ENCODE peak calls at places on chromosome 15, in eight cellular contexts. One of them, this sample, is unnamed.

GRCh38 chr15:90872481-90873184 is 4.2 kb downstream of the FURIN start:
- DNase-seq in mesothelial cell of epicardium: no peak
- DNase-seq in neuronal stem cell: no peak
- DNase-seq in GM12891: no peak
- DNase-seq in stimulated activated CD8-positive, alpha-beta memory T cell treated with anti-CD3 and anti-CD28 coated beads, Interleukin-2, amount 100 ng/mL, for 1 hour: no peak
- DNase-seq in activated CD8-positive, alpha-beta T cell treated with anti-CD3 and anti-CD28 coated beads for 36 hours: peak
- DNase-seq in HFFc6: peak
- DNase-seq in hippocampal formation: no peak
- DNase-seq in this sample: no peak

GRCh38 chr15:41946970-41947369 is 25.4 kb downstream of the EHD4 start:
- DNase-seq in mesothelial cell of epicardium: no peak
- DNase-seq in neuronal stem cell: no peak
- DNase-seq in GM12891: no peak
- DNase-seq in stimulated activated CD8-positive, alpha-beta memory T cell treated with anti-CD3 and anti-CD28 coated beads, Interleukin-2, amount 100 ng/mL, for 1 hour: no peak
- DNase-seq in activated CD8-positive, alpha-beta T cell treated with anti-CD3 and anti-CD28 coated beads for 36 hours: no peak
- DNase-seq in HFFc6: no peak
- DNase-seq in hippocampal formation: no peak
- DNase-seq in this sample: no peak

GRCh38 chr15:98649996-98650870 is 1.9 kb downstream of the IGF1R start:
- DNase-seq in mesothelial cell of epicardium: no peak
- DNase-seq in neuronal stem cell: no peak
- DNase-seq in GM12891: no peak
- DNase-seq in stimulated activated CD8-positive, alpha-beta memory T cell treated with anti-CD3 and anti-CD28 coated beads, Interleukin-2, amount 100 ng/mL, for 1 hour: no peak
- DNase-seq in activated CD8-positive, alpha-beta T cell treated with anti-CD3 and anti-CD28 coated beads for 36 hours: peak
- DNase-seq in HFFc6: peak
- DNase-seq in hippocampal formation: no peak
- DNase-seq in this sample: no peak

GRCh38 chr15:68599560-68600071 is 20.8 kb downstream of the CORO2B start:
- DNase-seq in mesothelial cell of epicardium: no peak
- DNase-seq in neuronal stem cell: peak
- DNase-seq in GM12891: no peak
- DNase-seq in stimulated activated CD8-positive, alpha-beta memory T cell treated with anti-CD3 and anti-CD28 coated beads, Interleukin-2, amount 100 ng/mL, for 1 hour: no peak
- DNase-seq in activated CD8-positive, alpha-beta T cell treated with anti-CD3 and anti-CD28 coated beads for 36 hours: no peak
- DNase-seq in HFFc6: peak
- DNase-seq in hippocampal formation: peak
- DNase-seq in this sample: no peak

GRCh38 chr15:78752492-78753358 is 58.5 kb downstream of the ADAMTS7 start:
- DNase-seq in mesothelial cell of epicardium: no peak
- DNase-seq in neuronal stem cell: no peak
- DNase-seq in GM12891: no peak
- DNase-seq in stimulated activated CD8-positive, alpha-beta memory T cell treated with anti-CD3 and anti-CD28 coated beads, Interleukin-2, amount 100 ng/mL, for 1 hour: no peak
- DNase-seq in activated CD8-positive, alpha-beta T cell treated with anti-CD3 and anti-CD28 coated beads for 36 hours: no peak
- DNase-seq in HFFc6: no peak
- DNase-seq in hippocampal formation: no peak
- DNase-seq in this sample: no peak

GRCh38 chr15:51218249-51218648 is 120.1 kb downstream of the CYP19A1 start:
- DNase-seq in mesothelial cell of epicardium: no peak
- DNase-seq in neuronal stem cell: no peak
- DNase-seq in GM12891: no peak
- DNase-seq in stimulated activated CD8-positive, alpha-beta memory T cell treated with anti-CD3 and anti-CD28 coated beads, Interleukin-2, amount 100 ng/mL, for 1 hour: no peak
- DNase-seq in activated CD8-positive, alpha-beta T cell treated with anti-CD3 and anti-CD28 coated beads for 36 hours: no peak
- DNase-seq in HFFc6: no peak
- DNase-seq in hippocampal formation: no peak
- DNase-seq in this sample: no peak

GRCh38 chr15:57160823-57161560 is 215.3 kb upstream of the CGNL1 start:
- DNase-seq in mesothelial cell of epicardium: no peak
- DNase-seq in neuronal stem cell: no peak
- DNase-seq in GM12891: no peak
- DNase-seq in stimulated activated CD8-positive, alpha-beta memory T cell treated with anti-CD3 and anti-CD28 coated beads, Interleukin-2, amount 100 ng/mL, for 1 hour: no peak
- DNase-seq in activated CD8-positive, alpha-beta T cell treated with anti-CD3 and anti-CD28 coated beads for 36 hours: no peak
- DNase-seq in HFFc6: peak
- DNase-seq in hippocampal formation: no peak
- DNase-seq in this sample: no peak

GRCh38 chr15:27831384-27832262 is 267.5 kb downstream of the OCA2 start:
- DNase-seq in mesothelial cell of epicardium: no peak
- DNase-seq in neuronal stem cell: no peak
- DNase-seq in GM12891: no peak
- DNase-seq in stimulated activated CD8-positive, alpha-beta memory T cell treated with anti-CD3 and anti-CD28 coated beads, Interleukin-2, amount 100 ng/mL, for 1 hour: no peak
- DNase-seq in activated CD8-positive, alpha-beta T cell treated with anti-CD3 and anti-CD28 coated beads for 36 hours: no peak
- DNase-seq in HFFc6: no peak
- DNase-seq in hippocampal formation: no peak
- DNase-seq in this sample: no peak

GRCh38 chr15:27057904-27058645 is 87.1 kb downstream of the GABRG3 start:
- DNase-seq in mesothelial cell of epicardium: no peak
- DNase-seq in neuronal stem cell: no peak
- DNase-seq in GM12891: no peak
- DNase-seq in stimulated activated CD8-positive, alpha-beta memory T cell treated with anti-CD3 and anti-CD28 coated beads, Interleukin-2, amount 100 ng/mL, for 1 hour: no peak
- DNase-seq in activated CD8-positive, alpha-beta T cell treated with anti-CD3 and anti-CD28 coated beads for 36 hours: no peak
- DNase-seq in HFFc6: no peak
- DNase-seq in hippocampal formation: no peak
- DNase-seq in this sample: no peak

GRCh38 chr15:69337133-69337532 is 38.4 kb downstream of the PAQR5 start:
- DNase-seq in mesothelial cell of epicardium: no peak
- DNase-seq in neuronal stem cell: no peak
- DNase-seq in GM12891: no peak
- DNase-seq in stimulated activated CD8-positive, alpha-beta memory T cell treated with anti-CD3 and anti-CD28 coated beads, Interleukin-2, amount 100 ng/mL, for 1 hour: no peak
- DNase-seq in activated CD8-positive, alpha-beta T cell treated with anti-CD3 and anti-CD28 coated beads for 36 hours: no peak
- DNase-seq in HFFc6: peak
- DNase-seq in hippocampal formation: no peak
- DNase-seq in this sample: no peak

GRCh38 chr15:42343596-42344232 is 15.6 kb upstream of the CAPN3 start:
- DNase-seq in mesothelial cell of epicardium: no peak
- DNase-seq in neuronal stem cell: no peak
- DNase-seq in GM12891: no peak
- DNase-seq in stimulated activated CD8-positive, alpha-beta memory T cell treated with anti-CD3 and anti-CD28 coated beads, Interleukin-2, amount 100 ng/mL, for 1 hour: no peak
- DNase-seq in activated CD8-positive, alpha-beta T cell treated with anti-CD3 and anti-CD28 coated beads for 36 hours: no peak
- DNase-seq in HFFc6: no peak
- DNase-seq in hippocampal formation: no peak
- DNase-seq in this sample: no peak

GRCh38 chr15:74311734-74312444 is 55.6 kb downstream of the CYP11A1 start:
- DNase-seq in mesothelial cell of epicardium: no peak
- DNase-seq in neuronal stem cell: no peak
- DNase-seq in GM12891: no peak
- DNase-seq in stimulated activated CD8-positive, alpha-beta memory T cell treated with anti-CD3 and anti-CD28 coated beads, Interleukin-2, amount 100 ng/mL, for 1 hour: no peak
- DNase-seq in activated CD8-positive, alpha-beta T cell treated with anti-CD3 and anti-CD28 coated beads for 36 hours: no peak
- DNase-seq in HFFc6: peak
- DNase-seq in hippocampal formation: no peak
- DNase-seq in this sample: no peak

GRCh38 chr15:45468294-45468693 is 54.3 kb downstream of the SLC30A4 start:
- DNase-seq in mesothelial cell of epicardium: no peak
- DNase-seq in neuronal stem cell: no peak
- DNase-seq in GM12891: no peak
- DNase-seq in stimulated activated CD8-positive, alpha-beta memory T cell treated with anti-CD3 and anti-CD28 coated beads, Interleukin-2, amount 100 ng/mL, for 1 hour: no peak
- DNase-seq in activated CD8-positive, alpha-beta T cell treated with anti-CD3 and anti-CD28 coated beads for 36 hours: no peak
- DNase-seq in HFFc6: no peak
- DNase-seq in hippocampal formation: no peak
- DNase-seq in this sample: peak

GRCh38 chr15:72229076-72229946 is 1.7 kb downstream of the PKM start:
- DNase-seq in mesothelial cell of epicardium: no peak
- DNase-seq in neuronal stem cell: no peak
- DNase-seq in GM12891: no peak
- DNase-seq in stimulated activated CD8-positive, alpha-beta memory T cell treated with anti-CD3 and anti-CD28 coated beads, Interleukin-2, amount 100 ng/mL, for 1 hour: no peak
- DNase-seq in activated CD8-positive, alpha-beta T cell treated with anti-CD3 and anti-CD28 coated beads for 36 hours: peak
- DNase-seq in HFFc6: no peak
- DNase-seq in hippocampal formation: no peak
- DNase-seq in this sample: peak

GRCh38 chr15:75928680-75929608 is 25.3 kb downstream of the FBXO22 start:
- DNase-seq in mesothelial cell of epicardium: no peak
- DNase-seq in neuronal stem cell: peak
- DNase-seq in GM12891: no peak
- DNase-seq in stimulated activated CD8-positive, alpha-beta memory T cell treated with anti-CD3 and anti-CD28 coated beads, Interleukin-2, amount 100 ng/mL, for 1 hour: no peak
- DNase-seq in activated CD8-positive, alpha-beta T cell treated with anti-CD3 and anti-CD28 coated beads for 36 hours: no peak
- DNase-seq in HFFc6: no peak
- DNase-seq in hippocampal formation: no peak
- DNase-seq in this sample: no peak

GRCh38 chr15:77029166-77030041 is 34.5 kb downstream of the PSTPIP1 start:
- DNase-seq in mesothelial cell of epicardium: peak
- DNase-seq in neuronal stem cell: no peak
- DNase-seq in GM12891: no peak
- DNase-seq in stimulated activated CD8-positive, alpha-beta memory T cell treated with anti-CD3 and anti-CD28 coated beads, Interleukin-2, amount 100 ng/mL, for 1 hour: no peak
- DNase-seq in activated CD8-positive, alpha-beta T cell treated with anti-CD3 and anti-CD28 coated beads for 36 hours: peak
- DNase-seq in HFFc6: no peak
- DNase-seq in hippocampal formation: no peak
- DNase-seq in this sample: no peak

GRCh38 chr15:31461375-31461774 is 134.7 kb downstream of the KLF13 start:
- DNase-seq in mesothelial cell of epicardium: no peak
- DNase-seq in neuronal stem cell: no peak
- DNase-seq in GM12891: no peak
- DNase-seq in stimulated activated CD8-positive, alpha-beta memory T cell treated with anti-CD3 and anti-CD28 coated beads, Interleukin-2, amount 100 ng/mL, for 1 hour: no peak
- DNase-seq in activated CD8-positive, alpha-beta T cell treated with anti-CD3 and anti-CD28 coated beads for 36 hours: no peak
- DNase-seq in HFFc6: no peak
- DNase-seq in hippocampal formation: no peak
- DNase-seq in this sample: no peak

GRCh38 chr15:48832648-48833047 is 21.8 kb upstream of the CEP152 start:
- DNase-seq in mesothelial cell of epicardium: no peak
- DNase-seq in neuronal stem cell: no peak
- DNase-seq in GM12891: no peak
- DNase-seq in stimulated activated CD8-positive, alpha-beta memory T cell treated with anti-CD3 and anti-CD28 coated beads, Interleukin-2, amount 100 ng/mL, for 1 hour: no peak
- DNase-seq in activated CD8-positive, alpha-beta T cell treated with anti-CD3 and anti-CD28 coated beads for 36 hours: no peak
- DNase-seq in HFFc6: no peak
- DNase-seq in hippocampal formation: no peak
- DNase-seq in this sample: no peak

GRCh38 chr15:75030023-75030413 is 6.6 kb downstream of the PPCDC start:
- DNase-seq in mesothelial cell of epicardium: no peak
- DNase-seq in neuronal stem cell: no peak
- DNase-seq in GM12891: no peak
- DNase-seq in stimulated activated CD8-positive, alpha-beta memory T cell treated with anti-CD3 and anti-CD28 coated beads, Interleukin-2, amount 100 ng/mL, for 1 hour: no peak
- DNase-seq in activated CD8-positive, alpha-beta T cell treated with anti-CD3 and anti-CD28 coated beads for 36 hours: no peak
- DNase-seq in HFFc6: no peak
- DNase-seq in hippocampal formation: no peak
- DNase-seq in this sample: no peak

GRCh38 chr15:58864602-58865419 is 68.7 kb downstream of the SLTM start:
- DNase-seq in mesothelial cell of epicardium: no peak
- DNase-seq in neuronal stem cell: no peak
- DNase-seq in GM12891: peak
- DNase-seq in stimulated activated CD8-positive, alpha-beta memory T cell treated with anti-CD3 and anti-CD28 coated beads, Interleukin-2, amount 100 ng/mL, for 1 hour: no peak
- DNase-seq in activated CD8-positive, alpha-beta T cell treated with anti-CD3 and anti-CD28 coated beads for 36 hours: peak
- DNase-seq in HFFc6: no peak
- DNase-seq in hippocampal formation: no peak
- DNase-seq in this sample: no peak

GRCh38 chr15:47374222-47374621 is 343.1 kb upstream of the SEMA6D start:
- DNase-seq in mesothelial cell of epicardium: no peak
- DNase-seq in neuronal stem cell: no peak
- DNase-seq in GM12891: no peak
- DNase-seq in stimulated activated CD8-positive, alpha-beta memory T cell treated with anti-CD3 and anti-CD28 coated beads, Interleukin-2, amount 100 ng/mL, for 1 hour: no peak
- DNase-seq in activated CD8-positive, alpha-beta T cell treated with anti-CD3 and anti-CD28 coated beads for 36 hours: no peak
- DNase-seq in HFFc6: peak
- DNase-seq in hippocampal formation: no peak
- DNase-seq in this sample: no peak

GRCh38 chr15:65525622-65526021 is 4.6 kb upstream of the HACD3 start:
- DNase-seq in mesothelial cell of epicardium: no peak
- DNase-seq in neuronal stem cell: no peak
- DNase-seq in GM12891: no peak
- DNase-seq in stimulated activated CD8-positive, alpha-beta memory T cell treated with anti-CD3 and anti-CD28 coated beads, Interleukin-2, amount 100 ng/mL, for 1 hour: no peak
- DNase-seq in activated CD8-positive, alpha-beta T cell treated with anti-CD3 and anti-CD28 coated beads for 36 hours: no peak
- DNase-seq in HFFc6: peak
- DNase-seq in hippocampal formation: no peak
- DNase-seq in this sample: no peak

GRCh38 chr15:80456517-80457497 is 52.6 kb downstream of the ARNT2 start:
- DNase-seq in mesothelial cell of epicardium: no peak
- DNase-seq in neuronal stem cell: no peak
- DNase-seq in GM12891: no peak
- DNase-seq in stimulated activated CD8-positive, alpha-beta memory T cell treated with anti-CD3 and anti-CD28 coated beads, Interleukin-2, amount 100 ng/mL, for 1 hour: no peak
- DNase-seq in activated CD8-positive, alpha-beta T cell treated with anti-CD3 and anti-CD28 coated beads for 36 hours: no peak
- DNase-seq in HFFc6: peak
- DNase-seq in hippocampal formation: no peak
- DNase-seq in this sample: no peak

GRCh38 chr15:66394912-66395311 is 8.2 kb downstream of the MAP2K1 start:
- DNase-seq in mesothelial cell of epicardium: no peak
- DNase-seq in neuronal stem cell: no peak
- DNase-seq in GM12891: no peak
- DNase-seq in stimulated activated CD8-positive, alpha-beta memory T cell treated with anti-CD3 and anti-CD28 coated beads, Interleukin-2, amount 100 ng/mL, for 1 hour: no peak
- DNase-seq in activated CD8-positive, alpha-beta T cell treated with anti-CD3 and anti-CD28 coated beads for 36 hours: no peak
- DNase-seq in HFFc6: no peak
- DNase-seq in hippocampal formation: no peak
- DNase-seq in this sample: no peak

GRCh38 chr15:29045717-29046116 is 159.9 kb downstream of the APBA2 start:
- DNase-seq in mesothelial cell of epicardium: no peak
- DNase-seq in neuronal stem cell: no peak
- DNase-seq in GM12891: no peak
- DNase-seq in stimulated activated CD8-positive, alpha-beta memory T cell treated with anti-CD3 and anti-CD28 coated beads, Interleukin-2, amount 100 ng/mL, for 1 hour: no peak
- DNase-seq in activated CD8-positive, alpha-beta T cell treated with anti-CD3 and anti-CD28 coated beads for 36 hours: peak
- DNase-seq in HFFc6: peak
- DNase-seq in hippocampal formation: no peak
- DNase-seq in this sample: no peak

GRCh38 chr15:91302588-91303439 is 202.8 kb downstream of the SV2B start:
- DNase-seq in mesothelial cell of epicardium: no peak
- DNase-seq in neuronal stem cell: peak
- DNase-seq in GM12891: peak
- DNase-seq in stimulated activated CD8-positive, alpha-beta memory T cell treated with anti-CD3 and anti-CD28 coated beads, Interleukin-2, amount 100 ng/mL, for 1 hour: no peak
- DNase-seq in activated CD8-positive, alpha-beta T cell treated with anti-CD3 and anti-CD28 coated beads for 36 hours: no peak
- DNase-seq in HFFc6: peak
- DNase-seq in hippocampal formation: peak
- DNase-seq in this sample: peak

GRCh38 chr15:64902863-64903262 is 8.8 kb upstream of the ANKDD1A start:
- DNase-seq in mesothelial cell of epicardium: no peak
- DNase-seq in neuronal stem cell: no peak
- DNase-seq in GM12891: no peak
- DNase-seq in stimulated activated CD8-positive, alpha-beta memory T cell treated with anti-CD3 and anti-CD28 coated beads, Interleukin-2, amount 100 ng/mL, for 1 hour: no peak
- DNase-seq in activated CD8-positive, alpha-beta T cell treated with anti-CD3 and anti-CD28 coated beads for 36 hours: no peak
- DNase-seq in HFFc6: no peak
- DNase-seq in hippocampal formation: no peak
- DNase-seq in this sample: no peak

GRCh38 chr15:26214290-26214689 is 351.2 kb upstream of the ATP10A start:
- DNase-seq in mesothelial cell of epicardium: no peak
- DNase-seq in neuronal stem cell: no peak
- DNase-seq in GM12891: no peak
- DNase-seq in stimulated activated CD8-positive, alpha-beta memory T cell treated with anti-CD3 and anti-CD28 coated beads, Interleukin-2, amount 100 ng/mL, for 1 hour: no peak
- DNase-seq in activated CD8-positive, alpha-beta T cell treated with anti-CD3 and anti-CD28 coated beads for 36 hours: no peak
- DNase-seq in HFFc6: no peak
- DNase-seq in hippocampal formation: no peak
- DNase-seq in this sample: no peak

GRCh38 chr15:99455796-99456160 is 110.0 kb upstream of the MEF2A start:
- DNase-seq in mesothelial cell of epicardium: no peak
- DNase-seq in neuronal stem cell: no peak
- DNase-seq in GM12891: no peak
- DNase-seq in stimulated activated CD8-positive, alpha-beta memory T cell treated with anti-CD3 and anti-CD28 coated beads, Interleukin-2, amount 100 ng/mL, for 1 hour: no peak
- DNase-seq in activated CD8-positive, alpha-beta T cell treated with anti-CD3 and anti-CD28 coated beads for 36 hours: no peak
- DNase-seq in HFFc6: no peak
- DNase-seq in hippocampal formation: no peak
- DNase-seq in this sample: no peak

GRCh38 chr15:88701561-88702095 is 62.8 kb downstream of the ISG20 start:
- DNase-seq in mesothelial cell of epicardium: no peak
- DNase-seq in neuronal stem cell: no peak
- DNase-seq in GM12891: peak
- DNase-seq in stimulated activated CD8-positive, alpha-beta memory T cell treated with anti-CD3 and anti-CD28 coated beads, Interleukin-2, amount 100 ng/mL, for 1 hour: no peak
- DNase-seq in activated CD8-positive, alpha-beta T cell treated with anti-CD3 and anti-CD28 coated beads for 36 hours: peak
- DNase-seq in HFFc6: no peak
- DNase-seq in hippocampal formation: no peak
- DNase-seq in this sample: no peak

GRCh38 chr15:44038801-44039200 is 156.3 kb downstream of the FRMD5 start:
- DNase-seq in mesothelial cell of epicardium: no peak
- DNase-seq in neuronal stem cell: peak
- DNase-seq in GM12891: no peak
- DNase-seq in stimulated activated CD8-positive, alpha-beta memory T cell treated with anti-CD3 and anti-CD28 coated beads, Interleukin-2, amount 100 ng/mL, for 1 hour: no peak
- DNase-seq in activated CD8-positive, alpha-beta T cell treated with anti-CD3 and anti-CD28 coated beads for 36 hours: no peak
- DNase-seq in HFFc6: no peak
- DNase-seq in hippocampal formation: no peak
- DNase-seq in this sample: no peak

GRCh38 chr15:31977812-31978662 is 52.3 kb upstream of the CHRNA7 start:
- DNase-seq in mesothelial cell of epicardium: peak
- DNase-seq in neuronal stem cell: peak
- DNase-seq in GM12891: peak
- DNase-seq in stimulated activated CD8-positive, alpha-beta memory T cell treated with anti-CD3 and anti-CD28 coated beads, Interleukin-2, amount 100 ng/mL, for 1 hour: peak
- DNase-seq in activated CD8-positive, alpha-beta T cell treated with anti-CD3 and anti-CD28 coated beads for 36 hours: peak
- DNase-seq in HFFc6: peak
- DNase-seq in hippocampal formation: peak
- DNase-seq in this sample: no peak

GRCh38 chr15:42121021-42121420 is 26.7 kb upstream of the PLA2G4D start:
- DNase-seq in mesothelial cell of epicardium: no peak
- DNase-seq in neuronal stem cell: no peak
- DNase-seq in GM12891: no peak
- DNase-seq in stimulated activated CD8-positive, alpha-beta memory T cell treated with anti-CD3 and anti-CD28 coated beads, Interleukin-2, amount 100 ng/mL, for 1 hour: no peak
- DNase-seq in activated CD8-positive, alpha-beta T cell treated with anti-CD3 and anti-CD28 coated beads for 36 hours: no peak
- DNase-seq in HFFc6: no peak
- DNase-seq in hippocampal formation: no peak
- DNase-seq in this sample: no peak

GRCh38 chr15:62035256-62035908 is 24.9 kb downstream of the VPS13C start:
- DNase-seq in mesothelial cell of epicardium: no peak
- DNase-seq in neuronal stem cell: no peak
- DNase-seq in GM12891: no peak
- DNase-seq in stimulated activated CD8-positive, alpha-beta memory T cell treated with anti-CD3 and anti-CD28 coated beads, Interleukin-2, amount 100 ng/mL, for 1 hour: no peak
- DNase-seq in activated CD8-positive, alpha-beta T cell treated with anti-CD3 and anti-CD28 coated beads for 36 hours: no peak
- DNase-seq in HFFc6: peak
- DNase-seq in hippocampal formation: no peak
- DNase-seq in this sample: no peak

This sample was measured in putamen.